ENCODE peak calls at places on chromosomes 12 and 14, in six cellular contexts. One of them, this sample, is unnamed.

GRCh38 chr12:76007640-76008039 is 23.9 kb downstream of the PHLDA1 start:
- DNase-seq in activated CD4-positive, alpha-beta T cell treated with anti-CD3 and anti-CD28 coated beads, Interleukin-2, amount 50 U/mL, for 48 hours: no peak
- DNase-seq in astrocyte of the cerebellum: no peak
- DNase-seq in CD4-positive, alpha-beta T cell: no peak
- DNase-seq in adipocyte: no peak
- DNase-seq in activated T-helper 1 cell treated with Interleukin-2 at 50 U/mL for 16 hours: no peak
- DNase-seq in this sample: no peak

GRCh38 chr12:113427882-113428281 is 5.7 kb downstream of the SDSL start:
- DNase-seq in activated CD4-positive, alpha-beta T cell treated with anti-CD3 and anti-CD28 coated beads, Interleukin-2, amount 50 U/mL, for 48 hours: no peak
- DNase-seq in astrocyte of the cerebellum: no peak
- DNase-seq in CD4-positive, alpha-beta T cell: no peak
- DNase-seq in adipocyte: no peak
- DNase-seq in activated T-helper 1 cell treated with Interleukin-2 at 50 U/mL for 16 hours: no peak
- DNase-seq in this sample: no peak

GRCh38 chr12:95767703-95768102 is 22.9 kb downstream of the NTN4 start:
- DNase-seq in activated CD4-positive, alpha-beta T cell treated with anti-CD3 and anti-CD28 coated beads, Interleukin-2, amount 50 U/mL, for 48 hours: no peak
- DNase-seq in astrocyte of the cerebellum: no peak
- DNase-seq in CD4-positive, alpha-beta T cell: no peak
- DNase-seq in adipocyte: no peak
- DNase-seq in activated T-helper 1 cell treated with Interleukin-2 at 50 U/mL for 16 hours: no peak
- DNase-seq in this sample: no peak

GRCh38 chr14:88698651-88699050 is 94.1 kb downstream of the EML5 start:
- DNase-seq in activated CD4-positive, alpha-beta T cell treated with anti-CD3 and anti-CD28 coated beads, Interleukin-2, amount 50 U/mL, for 48 hours: no peak
- DNase-seq in astrocyte of the cerebellum: no peak
- DNase-seq in CD4-positive, alpha-beta T cell: no peak
- DNase-seq in adipocyte: no peak
- DNase-seq in activated T-helper 1 cell treated with Interleukin-2 at 50 U/mL for 16 hours: no peak
- DNase-seq in this sample: no peak

GRCh38 chr12:126668961-126669360 is 1598.0 kb upstream of the TMEM132C start:
- DNase-seq in activated CD4-positive, alpha-beta T cell treated with anti-CD3 and anti-CD28 coated beads, Interleukin-2, amount 50 U/mL, for 48 hours: no peak
- DNase-seq in astrocyte of the cerebellum: peak; percentile 36
- DNase-seq in CD4-positive, alpha-beta T cell: no peak
- DNase-seq in adipocyte: no peak
- DNase-seq in activated T-helper 1 cell treated with Interleukin-2 at 50 U/mL for 16 hours: no peak
- DNase-seq in this sample: no peak

GRCh38 chr12:54984602-54985376 is at the start of gene TESPA1:
- DNase-seq in activated CD4-positive, alpha-beta T cell treated with anti-CD3 and anti-CD28 coated beads, Interleukin-2, amount 50 U/mL, for 48 hours: peak; percentile 87
- DNase-seq in astrocyte of the cerebellum: no peak
- DNase-seq in CD4-positive, alpha-beta T cell: peak; percentile 84
- DNase-seq in adipocyte: no peak
- DNase-seq in activated T-helper 1 cell treated with Interleukin-2 at 50 U/mL for 16 hours: peak; percentile 75
- DNase-seq in this sample: peak; percentile 69

GRCh38 chr12:14834502-14834901 is 8.8 kb downstream of the ART4 start:
- DNase-seq in activated CD4-positive, alpha-beta T cell treated with anti-CD3 and anti-CD28 coated beads, Interleukin-2, amount 50 U/mL, for 48 hours: no peak
- DNase-seq in astrocyte of the cerebellum: no peak
- DNase-seq in CD4-positive, alpha-beta T cell: no peak
- DNase-seq in adipocyte: peak; percentile 49
- DNase-seq in activated T-helper 1 cell treated with Interleukin-2 at 50 U/mL for 16 hours: no peak
- DNase-seq in this sample: no peak

GRCh38 chr14:54098536-54098935 is 141.9 kb upstream of the BMP4 start:
- DNase-seq in activated CD4-positive, alpha-beta T cell treated with anti-CD3 and anti-CD28 coated beads, Interleukin-2, amount 50 U/mL, for 48 hours: no peak
- DNase-seq in astrocyte of the cerebellum: no peak
- DNase-seq in CD4-positive, alpha-beta T cell: no peak
- DNase-seq in adipocyte: no peak
- DNase-seq in activated T-helper 1 cell treated with Interleukin-2 at 50 U/mL for 16 hours: no peak
- DNase-seq in this sample: no peak

GRCh38 chr14:39860837-39861236 is 428.6 kb upstream of the FBXO33 start:
- DNase-seq in activated CD4-positive, alpha-beta T cell treated with anti-CD3 and anti-CD28 coated beads, Interleukin-2, amount 50 U/mL, for 48 hours: no peak
- DNase-seq in astrocyte of the cerebellum: no peak
- DNase-seq in CD4-positive, alpha-beta T cell: no peak
- DNase-seq in adipocyte: no peak
- DNase-seq in activated T-helper 1 cell treated with Interleukin-2 at 50 U/mL for 16 hours: no peak
- DNase-seq in this sample: no peak

GRCh38 chr14:72847721-72848120 is 46.2 kb downstream of the DPF3 start:
- DNase-seq in activated CD4-positive, alpha-beta T cell treated with anti-CD3 and anti-CD28 coated beads, Interleukin-2, amount 50 U/mL, for 48 hours: no peak
- DNase-seq in astrocyte of the cerebellum: no peak
- DNase-seq in CD4-positive, alpha-beta T cell: no peak
- DNase-seq in adipocyte: no peak
- DNase-seq in activated T-helper 1 cell treated with Interleukin-2 at 50 U/mL for 16 hours: no peak
- DNase-seq in this sample: no peak

GRCh38 chr12:72288911-72289310 is 16.7 kb downstream of the TRHDE start:
- DNase-seq in activated CD4-positive, alpha-beta T cell treated with anti-CD3 and anti-CD28 coated beads, Interleukin-2, amount 50 U/mL, for 48 hours: no peak
- DNase-seq in astrocyte of the cerebellum: no peak
- DNase-seq in CD4-positive, alpha-beta T cell: no peak
- DNase-seq in adipocyte: no peak
- DNase-seq in activated T-helper 1 cell treated with Interleukin-2 at 50 U/mL for 16 hours: no peak
- DNase-seq in this sample: no peak

GRCh38 chr12:46430340-46430948 is 57.9 kb upstream of the SLC38A2 start:
- DNase-seq in activated CD4-positive, alpha-beta T cell treated with anti-CD3 and anti-CD28 coated beads, Interleukin-2, amount 50 U/mL, for 48 hours: no peak
- DNase-seq in astrocyte of the cerebellum: peak; percentile 45
- DNase-seq in CD4-positive, alpha-beta T cell: no peak
- DNase-seq in adipocyte: peak; percentile 76
- DNase-seq in activated T-helper 1 cell treated with Interleukin-2 at 50 U/mL for 16 hours: no peak
- DNase-seq in this sample: peak; percentile 37

GRCh38 chr12:121804417-121805111 is 755 bp downstream of the SETD1B start:
- DNase-seq in activated CD4-positive, alpha-beta T cell treated with anti-CD3 and anti-CD28 coated beads, Interleukin-2, amount 50 U/mL, for 48 hours: peak; percentile 56
- DNase-seq in astrocyte of the cerebellum: no peak
- DNase-seq in CD4-positive, alpha-beta T cell: no peak
- DNase-seq in adipocyte: peak; percentile 63
- DNase-seq in activated T-helper 1 cell treated with Interleukin-2 at 50 U/mL for 16 hours: peak; percentile 63
- DNase-seq in this sample: peak; percentile 59

GRCh38 chr14:60760648-60761364 is 26.2 kb downstream of the MNAT1 start:
- DNase-seq in activated CD4-positive, alpha-beta T cell treated with anti-CD3 and anti-CD28 coated beads, Interleukin-2, amount 50 U/mL, for 48 hours: no peak
- DNase-seq in astrocyte of the cerebellum: no peak
- DNase-seq in CD4-positive, alpha-beta T cell: no peak
- DNase-seq in adipocyte: peak; percentile 19
- DNase-seq in activated T-helper 1 cell treated with Interleukin-2 at 50 U/mL for 16 hours: no peak
- DNase-seq in this sample: no peak

This sample was measured in GM13976.